ENCODE peak calls at places on chromosomes 2 and 18, in seven cellular contexts. Q, J, R, G, T, K and D are unnamed samples.

GRCh38 chr2:239263937-239264837 is 136.6 kb downstream of the HDAC4 start:
- DNase-seq in Q (no peak), J (no peak), R (peak; percentile 73), G (no peak), T (no peak), K (no peak), D (no peak)

GRCh38 chr18:35045121-35045520 is 3.9 kb downstream of the MAPRE2 start:
- DNase-seq in Q (no peak), J (no peak), R (no peak), G (no peak), T (no peak), K (no peak), D (no peak)

GRCh38 chr18:40006553-40007073 is 1948.4 kb upstream of the PIK3C3 start:
- DNase-seq in Q (no peak), J (no peak), R (no peak), G (no peak), T (peak; percentile 5), K (no peak), D (no peak)

GRCh38 chr2:40160730-40161129 is 291.2 kb downstream of the SLC8A1 start:
- DNase-seq in Q (no peak), J (no peak), R (no peak), G (no peak), T (no peak), K (no peak), D (no peak)

GRCh38 chr2:229855116-229855515 is 66.7 kb downstream of the TRIP12 start:
- DNase-seq in Q (no peak), J (no peak), R (no peak), G (no peak), T (no peak), K (no peak), D (no peak)

GRCh38 chr18:26657618-26658581 is 109.5 kb upstream of the KCTD1 start:
- DNase-seq in Q (no peak), J (no peak), R (no peak), G (no peak), T (no peak), K (no peak), D (no peak)

GRCh38 chr2:70360661-70361316 is 58.9 kb upstream of the FAM136A start:
- DNase-seq in Q (no peak), J (no peak), R (no peak), G (no peak), T (no peak), K (no peak), D (no peak)

GRCh38 chr18:79643049-79643765 is 36.4 kb upstream of the CTDP1 start:
- DNase-seq in Q (no peak), J (no peak), R (no peak), G (peak; percentile 73), T (no peak), K (no peak), D (no peak)

GRCh38 chr2:156464106-156464505 is 27.9 kb downstream of the GPD2 start:
- DNase-seq in Q (no peak), J (no peak), R (no peak), G (no peak), T (no peak), K (no peak), D (no peak)

GRCh38 chr2:15800489-15801329 is 139.6 kb upstream of the MYCN start:
- DNase-seq in Q (no peak), J (no peak), R (no peak), G (no peak), T (peak; percentile 6), K (no peak), D (peak; percentile 76)

GRCh38 chr18:37330173-37330572 is 235.4 kb downstream of the CELF4 start:
- DNase-seq in Q (no peak), J (no peak), R (no peak), G (no peak), T (no peak), K (no peak), D (no peak)

GRCh38 chr2:20190170-20190569 is 34.8 kb downstream of the SDC1 start:
- DNase-seq in Q (no peak), J (no peak), R (no peak), G (no peak), T (no peak), K (no peak), D (no peak)

GRCh38 chr2:221229097-221229496 is 343.0 kb downstream of the EPHA4 start:
- DNase-seq in Q (no peak), J (no peak), R (no peak), G (no peak), T (no peak), K (no peak), D (no peak)

GRCh38 chr2:147026664-147027278 is 818.1 kb upstream of the ACVR2A start:
- DNase-seq in Q (no peak), J (no peak), R (no peak), G (no peak), T (peak; percentile 89), K (no peak), D (no peak)

GRCh38 chr18:42290318-42291307 is 335.6 kb downstream of the PIK3C3 start:
- DNase-seq in Q (no peak), J (no peak), R (no peak), G (no peak), T (no peak), K (no peak), D (no peak)

GRCh38 chr2:95025406-95026319 is at the start of gene MAL:
- DNase-seq in Q (no peak), J (no peak), R (peak; percentile 84), G (no peak), T (no peak), K (no peak), D (no peak)

GRCh38 chr18:47730795-47731194 is 199.7 kb downstream of the SMAD2 start:
- DNase-seq in Q (no peak), J (no peak), R (no peak), G (no peak), T (peak; percentile 75), K (no peak), D (no peak)

GRCh38 chr2:168243061-168243460 is 4.3 kb downstream of the STK39 start:
- DNase-seq in Q (no peak), J (no peak), R (no peak), G (no peak), T (no peak), K (no peak), D (no peak)

GRCh38 chr18:32445846-32446245 is 24.8 kb downstream of the GAREM1 start:
- DNase-seq in Q (no peak), J (no peak), R (no peak), G (no peak), T (no peak), K (no peak), D (no peak)

GRCh38 chr2:36192978-36193377 is 162.6 kb upstream of the CRIM1 start:
- DNase-seq in Q (no peak), J (no peak), R (no peak), G (no peak), T (no peak), K (no peak), D (no peak)

GRCh38 chr2:20487392-20488135 is 40.7 kb downstream of the RHOB start:
- DNase-seq in Q (no peak), J (peak; percentile 9), R (no peak), G (no peak), T (no peak), K (no peak), D (no peak)

GRCh38 chr2:460861-461260 is 173.0 kb upstream of the ALKAL2 start:
- DNase-seq in Q (no peak), J (no peak), R (no peak), G (no peak), T (peak; percentile 53), K (peak; percentile 41), D (no peak)

GRCh38 chr2:121884515-121884915 is 129.1 kb downstream of the TSN start:
- DNase-seq in Q (no peak), J (no peak), R (no peak), G (no peak), T (peak; percentile 28), K (no peak), D (no peak)

GRCh38 chr18:4096501-4096900 is 358.6 kb downstream of the DLGAP1 start:
- DNase-seq in Q (no peak), J (no peak), R (no peak), G (no peak), T (peak; percentile 47), K (peak; percentile 29), D (no peak)

GRCh38 chr2:212923393-212923792 is 228.0 kb downstream of the IKZF2 start:
- DNase-seq in Q (no peak), J (no peak), R (no peak), G (no peak), T (no peak), K (no peak), D (no peak)

GRCh38 chr2:151051584-151052220 is 210.0 kb downstream of the RBM43 start:
- DNase-seq in Q (peak; percentile 26), J (peak; percentile 46), R (no peak), G (peak; percentile 43), T (peak; percentile 45), K (peak; percentile 34), D (no peak)

GRCh38 chr2:240813231-240813921 is 6.6 kb downstream of the KIF1A start:
- DNase-seq in Q (peak; percentile 8), J (no peak), R (no peak), G (no peak), T (no peak), K (no peak), D (no peak)

GRCh38 chr18:80096032-80096565 is 13.0 kb upstream of the ADNP2 start:
- DNase-seq in Q (no peak), J (no peak), R (no peak), G (no peak), T (no peak), K (no peak), D (no peak)

GRCh38 chr2:164711246-164712138 is 90.2 kb upstream of the GRB14 start:
- DNase-seq in Q (no peak), J (no peak), R (no peak), G (no peak), T (no peak), K (no peak), D (no peak)

GRCh38 chr2:23571066-23571465 is 186.1 kb downstream of the KLHL29 start:
- DNase-seq in Q (no peak), J (no peak), R (no peak), G (no peak), T (no peak), K (no peak), D (no peak)

GRCh38 chr2:205675861-205676516 is 6.3 kb upstream of the NRP2 start:
- DNase-seq in Q (no peak), J (no peak), R (no peak), G (peak; percentile 46), T (peak; percentile 79), K (peak; percentile 65), D (no peak)

GRCh38 chr18:57890266-57890665 is 87.2 kb upstream of the ATP8B1 start:
- DNase-seq in Q (no peak), J (no peak), R (no peak), G (no peak), T (no peak), K (no peak), D (no peak)

GRCh38 chr2:172394008-172394407 is 33.4 kb upstream of the ITGA6 start:
- DNase-seq in Q (no peak), J (no peak), R (no peak), G (peak; percentile 24), T (no peak), K (no peak), D (no peak)

GRCh38 chr2:215713393-215713792 is 277.5 kb upstream of the FN1 start:
- DNase-seq in Q (no peak), J (no peak), R (no peak), G (no peak), T (no peak), K (peak; percentile 80), D (no peak)

GRCh38 chr18:50662775-50663383 is 103.0 kb downstream of the MAPK4 start:
- DNase-seq in Q (no peak), J (no peak), R (no peak), G (no peak), T (no peak), K (no peak), D (no peak)

GRCh38 chr18:55839350-55839749 is 251.4 kb upstream of the TCF4 start:
- DNase-seq in Q (no peak), J (no peak), R (no peak), G (no peak), T (peak; percentile 74), K (peak; percentile 28), D (no peak)

GRCh38 chr18:3790702-3791101 is 340.7 kb downstream of the TGIF1 start:
- DNase-seq in Q (no peak), J (no peak), R (no peak), G (no peak), T (peak; percentile 8), K (peak; percentile 86), D (no peak)

GRCh38 chr2:47344890-47345583 is 57.9 kb upstream of the MSH2 start:
- DNase-seq in Q (peak; percentile 77), J (peak; percentile 33), R (peak; percentile 93), G (no peak), T (peak; percentile 56), K (peak; percentile 57), D (peak; percentile 65)